ENCODE peak calls at places on chromosomes 4 and X, in four cellular contexts. Y is mesendoderm, S is trophoblast cell, E is H9. U is an unnamed sample.

GRCh38 chr4:128825226-128825625 is 15.7 kb downstream of the JADE1 start:
- DNase-seq in Y (peak; percentile 74), S (peak; percentile 94), E (no peak), U (no peak)

GRCh38 chr4:121256887-121257426 is 92.8 kb upstream of the TNIP3 start:
- DNase-seq in Y (no peak), S (no peak), E (no peak), U (no peak)

GRCh38 chrX:145410622-145411021 is 163.3 kb downstream of the SPANXN1 start:
- DNase-seq in Y (no peak), S (no peak), E (no peak), U (no peak)

GRCh38 chr4:106351016-106351415 is 17.6 kb downstream of the GIMD1 start:
- DNase-seq in Y (no peak), S (no peak), E (no peak), U (no peak)

GRCh38 chr4:43776371-43776770 is 672.2 kb downstream of the KCTD8 start:
- DNase-seq in Y (no peak), S (no peak), E (no peak), U (no peak)

GRCh38 chrX:70675284-70675683 is 230.6 kb downstream of the DLG3 start:
- DNase-seq in Y (no peak), S (no peak), E (no peak), U (no peak)

GRCh38 chrX:132375941-132376340 is 112.9 kb downstream of the MBNL3 start:
- DNase-seq in Y (peak; percentile 28), S (no peak), E (no peak), U (no peak)

GRCh38 chrX:12997898-12998687 is 23.2 kb downstream of the TMSB4X start:
- DNase-seq in Y (no peak), S (no peak), E (no peak), U (no peak)

GRCh38 chrX:106903856-106904528 is 851 bp upstream of the RIPPLY1 start:
- DNase-seq in Y (no peak), S (no peak), E (no peak), U (no peak)

GRCh38 chrX:11351375-11352295 is 58.4 kb downstream of the AMELX start:
- DNase-seq in Y (no peak), S (no peak), E (no peak), U (no peak)

DNA sequence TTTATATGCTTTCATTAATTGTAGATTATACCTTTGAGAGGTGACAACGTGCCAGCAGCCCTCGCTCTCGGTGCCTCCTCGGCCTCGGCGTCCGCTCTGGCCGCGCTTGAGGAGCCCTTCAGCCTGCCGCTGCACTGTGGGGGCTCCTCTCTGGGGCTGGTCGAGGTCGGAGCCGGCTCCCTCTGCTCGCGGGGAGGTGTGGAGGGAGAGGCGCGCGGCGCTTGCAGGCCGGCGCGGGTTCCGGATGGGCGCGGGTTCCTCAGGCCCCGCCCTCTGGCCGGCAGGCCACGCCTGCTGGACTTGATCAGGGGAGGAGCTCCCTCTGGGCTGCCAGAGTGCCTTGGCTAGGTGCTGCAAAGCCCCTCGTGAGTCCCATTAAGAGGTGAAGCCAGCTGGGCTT is 321.1 kb upstream of the PCDH18 start:
- DNase-seq in Y (no peak), S (no peak), E (no peak), U (no peak)
- H4K8ac ChIP-seq in Y (no peak overlapping the region), S (no peak overlapping the region), E (no peak overlapping the region), U (no peak overlapping the region)

DNA sequence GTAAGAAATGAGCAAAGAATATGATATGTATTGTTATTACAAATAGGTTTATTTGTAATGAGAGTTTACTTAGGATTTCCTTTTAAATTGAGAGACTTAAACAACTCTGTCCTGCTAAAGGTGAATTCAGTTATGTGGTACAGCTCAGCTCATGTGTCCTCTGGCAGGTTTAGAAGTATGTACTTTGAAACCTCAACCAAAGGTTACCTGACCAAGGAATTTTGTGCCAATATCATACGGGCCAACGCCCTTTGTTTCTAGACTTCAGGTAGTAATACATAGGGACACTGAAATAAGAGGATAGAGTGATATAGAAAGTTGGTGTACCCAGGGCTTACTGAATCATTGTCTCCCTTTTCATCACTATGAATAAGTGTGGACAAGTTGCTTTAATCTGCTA is 25.7 kb downstream of the SLAIN2 start:
- DNase-seq in Y (no peak), S (peak; percentile 0), E (no peak), U (no peak)
- H3K79me2 ChIP-seq in Y (peaks cover 4% of the 10 kb centered on the region), S (no peaks in the 10 kb centered on the region), E (peaks cover 5% of the 10 kb centered on the region), U (peaks cover 48% of the 10 kb centered on the region)

DNA sequence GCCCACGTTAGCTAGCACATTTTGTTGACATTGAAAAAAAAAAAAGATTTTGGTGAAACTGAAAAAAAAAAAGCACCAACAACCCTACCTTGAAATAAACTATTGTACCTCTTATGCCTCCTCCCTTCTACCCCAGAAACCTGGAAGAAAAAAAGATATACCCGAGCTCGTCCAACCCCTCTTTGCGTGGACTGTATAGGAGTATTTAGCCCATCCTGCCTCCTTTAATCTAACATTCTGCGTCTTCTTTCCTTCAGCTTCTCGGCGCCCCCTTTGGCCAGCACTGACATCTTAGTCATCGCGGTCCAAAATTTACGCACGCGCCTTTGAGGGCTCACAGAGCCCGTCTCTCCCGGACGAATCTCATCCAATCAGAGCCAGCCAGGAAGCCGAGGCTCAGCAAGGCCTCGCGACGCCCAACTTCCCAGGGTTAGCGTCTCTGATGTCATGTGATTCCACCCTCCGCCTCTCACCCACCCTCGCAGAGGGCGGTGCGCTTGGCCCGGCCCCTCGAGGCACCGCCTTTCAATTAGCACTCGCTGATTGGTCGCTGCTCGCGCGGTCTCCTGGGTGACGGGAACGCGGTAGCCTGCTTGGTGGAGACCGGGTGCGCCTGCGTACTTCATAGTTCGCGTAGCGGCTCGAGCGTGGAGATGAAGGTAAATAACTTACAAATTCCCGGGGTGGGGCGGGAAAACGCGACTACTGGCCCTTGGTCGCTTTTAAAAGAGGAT is at the start of gene WDR19:
- DNase-seq in Y (peak; percentile 100), S (peak; percentile 99), E (peak; percentile 99), U (peak; percentile 98)
- H3K23ac ChIP-seq in Y (no peak within 1 kb of the TSS), S (no peak within 1 kb of the TSS), E (no peak within 1 kb of the TSS), U (no peak within 1 kb of the TSS)

GRCh38 chrX:18877472-18877871 is 106.4 kb downstream of the PHKA2 start:
- DNase-seq in Y (no peak), S (no peak), E (no peak), U (no peak)

GRCh38 chrX:18873189-18873791 is 110.6 kb downstream of the PHKA2 start:
- DNase-seq in Y (no peak), S (no peak), E (no peak), U (no peak)

GRCh38 chrX:18873836-18874235 is 110.1 kb downstream of the PHKA2 start:
- DNase-seq in Y (no peak), S (no peak), E (no peak), U (no peak)

GRCh38 chrX:18874560-18875255 is 109.2 kb downstream of the PHKA2 start:
- DNase-seq in Y (no peak), S (no peak), E (no peak), U (no peak)

DNA sequence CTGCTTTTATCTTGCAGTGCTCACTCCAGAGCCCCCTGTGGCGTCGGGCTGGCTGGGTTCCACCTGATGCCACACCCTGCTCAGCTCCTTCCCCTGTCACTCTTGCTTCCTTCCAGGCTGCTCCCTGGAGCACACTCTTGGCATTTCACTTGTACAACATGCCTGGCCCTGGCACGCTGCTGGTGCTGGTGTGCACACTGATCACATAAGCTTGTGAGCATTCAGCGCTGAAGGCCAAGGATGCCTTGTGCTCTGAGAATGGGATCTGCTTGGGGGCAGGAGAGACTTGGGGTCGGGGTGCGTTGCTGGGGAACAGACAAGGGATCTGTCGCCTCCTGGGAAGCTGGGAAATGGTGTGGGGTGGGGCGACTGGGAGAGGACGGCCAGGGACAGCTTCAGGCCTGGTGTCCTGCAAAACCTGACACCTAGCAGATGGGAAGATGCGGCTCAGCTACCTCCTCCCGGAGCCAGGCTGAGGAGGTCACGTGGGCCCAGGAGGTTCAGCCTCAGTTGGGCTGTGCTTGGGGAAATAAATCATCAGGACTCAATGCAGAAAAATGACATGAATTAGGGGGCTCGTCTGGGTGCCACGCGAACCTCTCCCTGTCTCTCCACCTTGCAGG is 108.5 kb downstream of the PHKA2 start:
- DNase-seq in Y (no peak), S (no peak), E (peak; percentile 20), U (no peak)
- H4K8ac ChIP-seq in Y (no peak overlapping the region), S (no peak overlapping the region), E (no peak overlapping the region), U (no peak overlapping the region)

DNA sequence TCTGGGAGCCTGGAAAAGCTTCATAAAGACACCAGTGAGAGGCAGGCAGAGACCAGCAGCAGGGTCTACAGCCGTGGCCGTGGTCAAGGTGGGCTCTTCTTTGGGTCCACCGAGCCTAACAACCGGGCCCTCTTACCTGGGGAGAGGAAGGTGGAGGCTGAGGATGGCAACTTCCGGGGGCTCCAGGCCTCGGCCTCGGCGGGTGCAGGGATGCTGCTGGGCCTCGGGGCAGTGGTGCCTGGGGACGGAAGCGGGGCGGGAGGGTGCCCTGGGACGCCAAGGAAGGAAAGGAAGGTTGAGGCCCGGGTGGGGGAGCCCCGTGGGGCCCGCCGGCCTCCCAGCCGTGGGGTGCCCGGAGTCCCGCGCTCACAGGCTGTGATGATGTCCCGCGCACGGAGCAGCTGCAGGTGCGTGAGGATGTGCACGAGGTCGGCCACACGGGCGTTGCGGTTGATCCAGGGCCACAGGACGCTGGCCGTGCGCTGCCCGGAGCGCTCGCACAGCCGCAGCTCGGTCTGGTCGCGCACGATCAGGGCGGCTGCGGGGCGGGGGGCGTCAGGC is 561 bp downstream of the IRAK1 start:
- DNase-seq in Y (no peak), S (no peak), E (no peak), U (no peak)
- H3K79me2 ChIP-seq in Y (no peaks in the 10 kb centered on the region), S (peaks cover 6% of the 10 kb centered on the region), E (no peaks in the 10 kb centered on the region), U (no peaks in the 10 kb centered on the region)

U was measured in H1.